ENCODE peak calls at places on chromosomes 4 and X, in four cellular contexts. One of them, this sample, is unnamed.

GRCh38 chr4:118177121-118177520 is 142.8 kb downstream of the NDST3 start:
- DNase-seq in memory B cell: no peak
- DNase-seq in NCI-H345: no peak
- DNase-seq in EL: peak
- DNase-seq in this sample: no peak

GRCh38 chr4:61400446-61400845 is 200.3 kb downstream of the ADGRL3 start:
- DNase-seq in NCI-H345: no peak
- DNase-seq in memory B cell: no peak
- DNase-seq in EL: no peak
- DNase-seq in this sample: no peak

GRCh38 chrX:107676559-107677378 is 48.5 kb downstream of the PRPS1 start:
- DNase-seq in EL: peak
- DNase-seq in NCI-H345: no peak
- DNase-seq in memory B cell: no peak
- DNase-seq in this sample: peak

GRCh38 chr4:4851906-4852305 is 7.6 kb upstream of the MSX1 start:
- DNase-seq in EL: no peak
- DNase-seq in NCI-H345: no peak
- DNase-seq in memory B cell: no peak
- DNase-seq in this sample: no peak

GRCh38 chr4:91997045-91997444 is 306.7 kb upstream of the GRID2 start:
- DNase-seq in memory B cell: no peak
- DNase-seq in NCI-H345: no peak
- DNase-seq in EL: no peak
- DNase-seq in this sample: no peak

GRCh38 chrX:53084863-53085262 is 2.7 kb downstream of the TSPYL2 start:
- DNase-seq in EL: no peak
- DNase-seq in NCI-H345: no peak
- DNase-seq in memory B cell: no peak
- DNase-seq in this sample: no peak

GRCh38 chr4:86891785-86892638 is at the start of gene C4orf36:
- DNase-seq in memory B cell: no peak
- DNase-seq in EL: peak
- DNase-seq in NCI-H345: peak
- DNase-seq in this sample: peak

GRCh38 chrX:150572206-150572605 is 3.8 kb downstream of the MTM1 start:
- DNase-seq in NCI-H345: no peak
- DNase-seq in memory B cell: no peak
- DNase-seq in EL: no peak
- DNase-seq in this sample: no peak

GRCh38 chr4:10620935-10621488 is 63.6 kb downstream of the CLNK start:
- DNase-seq in NCI-H345: peak
- DNase-seq in EL: no peak
- DNase-seq in memory B cell: no peak
- DNase-seq in this sample: no peak

GRCh38 chr4:52197351-52197750 is 146.2 kb downstream of the SPATA18 start:
- DNase-seq in EL: no peak
- DNase-seq in NCI-H345: no peak
- DNase-seq in memory B cell: no peak
- DNase-seq in this sample: no peak

This sample was measured in activated CD8-positive, alpha-beta T cell treated with anti-CD3 and anti-CD28 coated beads for 36 hours.